ENCODE peak calls at places on chromosome 12, in six cellular contexts. C is heart right ventricle, X is osteocyte, N is fibroblast of the aortic adventitia, B is foreskin keratinocyte, S is SW480. J is an unnamed sample.

GRCh38 chr12:118055865-118056773 is 4.9 kb downstream of the WSB2 start:
- DNase-seq in S (no peak), X (no peak), C (no peak), N (no peak), B (no peak), J (no peak)

GRCh38 chr12:127300753-127301152 is 966.2 kb upstream of the TMEM132C start:
- DNase-seq in C (no peak), B (no peak), N (no peak), X (peak; percentile 42), S (no peak), J (no peak)

GRCh38 chr12:54658306-54659264 is 10.4 kb upstream of the DCD start:
- DNase-seq in X (no peak), C (no peak), S (peak; percentile 29), N (peak; percentile 16), B (no peak), J (no peak)

GRCh38 chr12:58301337-58302122 is 360.2 kb downstream of the ATP23 start:
- DNase-seq in C (no peak), B (no peak), S (no peak), X (no peak), N (no peak), J (no peak)

GRCh38 chr12:116539361-116539771 is 19.8 kb upstream of the MAP1LC3B2 start:
- DNase-seq in X (no peak), B (no peak), S (no peak), C (no peak), N (peak; percentile 39), J (no peak)

GRCh38 chr12:66741919-66742318 is 63.0 kb upstream of the GRIP1 start:
- DNase-seq in B (no peak), X (no peak), S (no peak), C (no peak), N (no peak), J (no peak)

GRCh38 chr12:4292266-4293063 is 18.9 kb downstream of the CCND2 start:
- DNase-seq in X (no peak), S (no peak), C (no peak), N (no peak), B (no peak), J (no peak)

GRCh38 chr12:27780612-27781408 is 774 bp upstream of the MANSC4 start:
- DNase-seq in C (no peak), X (no peak), B (no peak), N (peak; percentile 60), S (peak; percentile 72), J (no peak)

J was measured in kidney epithelial cell.